ENCODE peak calls at places on chromosomes 16 and 17, in six cellular contexts. N, R, D, W, M and G are unnamed samples.

GRCh38 chr17:47077576-47077975 is 98.5 kb upstream of the RPRML start:
- DNase-seq in R (peak), M (peak), D (no peak), N (no peak), W (no peak), G (peak)

GRCh38 chr16:30585022-30585399 is 486 bp downstream of the ZNF785 start:
- DNase-seq in D (no peak), R (peak), N (peak), M (peak), W (no peak), G (peak)

GRCh38 chr17:65287040-65287439 is 149.9 kb downstream of the RGS9 start:
- DNase-seq in W (peak), M (no peak), R (peak), D (peak), N (no peak), G (no peak)

GRCh38 chr16:75433732-75434413 is 570 bp upstream of the CFDP1 start:
- DNase-seq in N (peak), W (peak), R (peak), D (peak), M (peak), G (peak)

GRCh38 chr16:65083181-65083845 is 38.5 kb downstream of the CDH11 start:
- DNase-seq in M (peak), W (peak), D (no peak), R (peak), N (no peak), G (peak)

GRCh38 chr16:28575446-28576109 is 21.3 kb downstream of the SULT1A2 start:
- DNase-seq in W (no peak), D (no peak), R (no peak), M (no peak), N (no peak), G (no peak)

GRCh38 chr16:85029413-85029794 is 1.8 kb downstream of the KIAA0513 start:
- DNase-seq in N (peak), M (peak), R (no peak), W (peak), D (peak), G (peak)

GRCh38 chr17:5888811-5889210 is 181.4 kb upstream of the WSCD1 start:
- DNase-seq in M (peak), D (no peak), W (no peak), N (no peak), R (no peak), G (no peak)

GRCh38 chr16:74923766-74924460 is 61.0 kb downstream of the WDR59 start:
- DNase-seq in R (peak), M (no peak), N (no peak), D (no peak), W (peak), G (no peak)

GRCh38 chr16:84741351-84741791 is 41.6 kb downstream of the USP10 start:
- DNase-seq in N (no peak), W (peak), D (peak), M (peak), R (no peak), G (peak)

GRCh38 chr17:48024149-48025039 is 13.2 kb downstream of the COPZ2 start:
- DNase-seq in R (no peak), N (no peak), W (peak), M (peak), D (peak), G (peak)

GRCh38 chr17:43987131-43988021 is 17.0 kb upstream of the NAGS start:
- DNase-seq in W (no peak), M (no peak), N (no peak), D (no peak), R (no peak), G (no peak)

GRCh38 chr17:64777413-64778101 is 115.5 kb upstream of the SMURF2 start:
- DNase-seq in D (no peak), W (peak), R (no peak), N (peak), M (no peak), G (no peak)

GRCh38 chr16:48612621-48613020 is 2.6 kb upstream of the N4BP1 start:
- DNase-seq in N (no peak), W (no peak), R (no peak), D (no peak), M (no peak), G (no peak)

GRCh38 chr17:71975331-71975801 is 145.5 kb upstream of the SOX9 start:
- DNase-seq in N (no peak), D (peak), W (peak), M (peak), R (peak), G (peak)

GRCh38 chr17:66514227-66514806 is 211.9 kb downstream of the PRKCA start:
- DNase-seq in R (no peak), N (no peak), D (no peak), W (peak), M (peak), G (peak)

GRCh38 chr17:6752068-6752909 is 3.6 kb upstream of the XAF1 start:
- DNase-seq in D (peak), N (no peak), R (peak), W (peak), M (peak), G (peak)